ENCODE peak calls at places on chromosomes 4 and X, in six cellular contexts. K is OCI-LY7, S is NCI-H226, H is MCF 10A, N is cardiac muscle cell, Z is T-helper 17 cell. O is an unnamed sample.

GRCh38 chr4:185412412-185412811 is 13.4 kb downstream of the UFSP2 start:
- DNase-seq in K (no peak), S (no peak), H (no peak), N (no peak), Z (no peak), O (no peak)

GRCh38 chr4:102637391-102637790 is 123.4 kb downstream of the MANBA start:
- DNase-seq in K (no peak), S (no peak), H (no peak), N (no peak), Z (no peak), O (no peak)

GRCh38 chr4:96677499-96677898 is 837.6 kb downstream of the PDHA2 start:
- DNase-seq in K (no peak), S (peak), H (peak), N (no peak), Z (no peak), O (no peak)

GRCh38 chrX:126485371-126485770 is 67.2 kb downstream of the DCAF12L1 start:
- DNase-seq in K (no peak), S (no peak), H (no peak), N (no peak), Z (no peak), O (no peak)

GRCh38 chr4:87739494-87739893 is 59.9 kb upstream of the IBSP start:
- DNase-seq in K (no peak), S (no peak), H (no peak), N (no peak), Z (no peak), O (no peak)

GRCh38 chrX:154467556-154467955 is 9.5 kb downstream of the PLXNA3 start:
- DNase-seq in K (no peak), S (no peak), H (no peak), N (no peak), Z (no peak), O (no peak)

GRCh38 chrX:24732705-24733104 is 39.0 kb downstream of the POLA1 start:
- DNase-seq in K (no peak), S (no peak), H (no peak), N (no peak), Z (no peak), O (no peak)

GRCh38 chr4:119585771-119586170 is 42.8 kb downstream of the PDE5A start:
- DNase-seq in K (no peak), S (peak), H (no peak), N (no peak), Z (no peak), O (no peak)

GRCh38 chr4:40656221-40656863 is 26.7 kb upstream of the RBM47 start:
- DNase-seq in K (peak), S (no peak), H (no peak), N (no peak), Z (no peak), O (no peak)

GRCh38 chr4:156638925-156639605 is 332.5 kb downstream of the PDGFC start:
- DNase-seq in K (no peak), S (peak), H (peak), N (no peak), Z (no peak), O (no peak)

GRCh38 chr4:175646802-175647201 is 165.3 kb downstream of the GPM6A start:
- DNase-seq in K (no peak), S (no peak), H (no peak), N (no peak), Z (no peak), O (no peak)

GRCh38 chrX:91137881-91138280 is 296.8 kb upstream of the PABPC5 start:
- DNase-seq in K (no peak), S (no peak), H (no peak), N (no peak), Z (no peak), O (no peak)

GRCh38 chrX:24178441-24178840 is 28.9 kb downstream of the ZFX start:
- DNase-seq in K (no peak), S (no peak), H (no peak), N (no peak), Z (no peak), O (no peak)

GRCh38 chr4:5470318-5470889 is 238.0 kb downstream of the EVC2 start:
- DNase-seq in K (no peak), S (no peak), H (no peak), N (no peak), Z (no peak), O (no peak)

GRCh38 chr4:72312032-72312650 is 256.9 kb downstream of the ADAMTS3 start:
- DNase-seq in K (no peak), S (peak), H (peak), N (no peak), Z (no peak), O (no peak)

GRCh38 chrX:39605183-39605582 is 492.6 kb downstream of the BCOR start:
- DNase-seq in K (no peak), S (no peak), H (no peak), N (no peak), Z (no peak), O (no peak)

GRCh38 chr4:125187621-125188176 is 127.1 kb upstream of the FAT4 start:
- DNase-seq in K (no peak), S (no peak), H (peak), N (no peak), Z (no peak), O (no peak)

GRCh38 chrX:45756562-45756961 is 555.9 kb upstream of the DIPK2B start:
- DNase-seq in K (no peak), S (no peak), H (no peak), N (no peak), Z (no peak), O (no peak)

GRCh38 chr4:39341075-39341725 is 25.0 kb downstream of the RFC1 start:
- DNase-seq in K (no peak), S (no peak), H (no peak), N (no peak), Z (no peak), O (no peak)

GRCh38 chr4:3285558-3286334 is 7.1 kb upstream of the RGS12 start:
- DNase-seq in K (no peak), S (no peak), H (peak), N (no peak), Z (no peak), O (peak)

GRCh38 chrX:68942141-68942540 is 113.3 kb downstream of the EFNB1 start:
- DNase-seq in K (no peak), S (no peak), H (no peak), N (no peak), Z (no peak), O (no peak)

GRCh38 chr4:101790521-101791188 is at the start of gene BANK1:
- DNase-seq in K (peak), S (no peak), H (no peak), N (peak), Z (no peak), O (no peak)

GRCh38 chr4:167248271-167248670 is 14.0 kb upstream of the SPOCK3 start:
- DNase-seq in K (no peak), S (no peak), H (no peak), N (no peak), Z (no peak), O (no peak)

GRCh38 chrX:40897768-40898167 is 162.4 kb upstream of the MED14 start:
- DNase-seq in K (no peak), S (no peak), H (no peak), N (no peak), Z (no peak), O (no peak)

GRCh38 chr4:156113138-156113537 is 159.5 kb upstream of the CTSO start:
- DNase-seq in K (no peak), S (no peak), H (peak), N (no peak), Z (no peak), O (no peak)

GRCh38 chrX:129654652-129655546 is at the start of gene APLN:
- DNase-seq in K (no peak), S (peak), H (no peak), N (peak), Z (no peak), O (peak)

GRCh38 chr4:87657525-87657924 is 7.4 kb downstream of the DMP1 start:
- DNase-seq in K (no peak), S (peak), H (peak), N (no peak), Z (no peak), O (no peak)